ENCODE peak calls at places on chromosomes 16 and 17, in four cellular contexts. P is substantia nigra, A is HCEC 1CT, B is HCT116. S is an unnamed sample.

GRCh38 chr17:80794281-80795089 is 197.2 kb upstream of the CHMP6 start:
- DNase-seq in P (no peak), A (no peak), B (no peak), S (no peak)

GRCh38 chr17:63249256-63250006 is 196.7 kb downstream of the CYB561 start:
- DNase-seq in P (no peak), A (peak; percentile 23), B (no peak), S (no peak)

GRCh38 chr16:57376313-57376818 is 4.1 kb downstream of the CX3CL1 start:
- DNase-seq in P (no peak), A (no peak), B (no peak), S (no peak)

GRCh38 chr16:47565454-47565853 is 104.3 kb downstream of the PHKB start:
- DNase-seq in P (no peak), A (peak; percentile 80), B (no peak), S (no peak)

GRCh38 chr16:78817442-78817829 is 718.0 kb downstream of the WWOX start:
- DNase-seq in P (no peak), A (no peak), B (no peak), S (no peak)

GRCh38 chr16:64657316-64658011 is 464.4 kb downstream of the CDH11 start:
- DNase-seq in P (no peak), A (no peak), B (no peak), S (no peak)

GRCh38 chr16:24973771-24974461 is 41.3 kb downstream of the ARHGAP17 start:
- DNase-seq in P (no peak), A (no peak), B (no peak), S (no peak)

GRCh38 chr17:38742431-38743308 is 5.5 kb downstream of the PCGF2 start:
- DNase-seq in P (no peak), A (peak; percentile 32), B (no peak), S (peak; percentile 45)

GRCh38 chr17:81161972-81162371 is 3.3 kb upstream of the PVALEF start:
- DNase-seq in P (no peak), A (no peak), B (no peak), S (no peak)

GRCh38 chr17:42522263-42522790 is 13.7 kb upstream of the NAGLU start:
- DNase-seq in P (no peak), A (no peak), B (no peak), S (peak; percentile 57)

GRCh38 chr16:2388139-2388874 is 40.9 kb upstream of the CCNF start:
- DNase-seq in P (no peak), A (no peak), B (no peak), S (no peak)

GRCh38 chr16:85004587-85005205 is 6.6 kb downstream of the ZDHHC7 start:
- DNase-seq in P (no peak), A (peak; percentile 92), B (no peak), S (no peak)

GRCh38 chr17:28524476-28525415 is 18.6 kb downstream of the FOXN1 start:
- DNase-seq in P (no peak), A (peak; percentile 42), B (no peak), S (peak; percentile 70)

GRCh38 chr17:64736804-64737492 is 74.8 kb upstream of the SMURF2 start:
- DNase-seq in P (no peak), A (peak; percentile 70), B (peak; percentile 61), S (peak; percentile 51)

GRCh38 chr17:71110326-71110725 is 941.0 kb downstream of the KCNJ2 start:
- DNase-seq in P (no peak), A (peak; percentile 15), B (peak; percentile 12), S (no peak)

GRCh38 chr17:30586818-30587595 is 109.8 kb downstream of the GOSR1 start:
- DNase-seq in P (no peak), A (peak; percentile 88), B (no peak), S (peak; percentile 61)

GRCh38 chr17:82241183-82241925 is 12.5 kb downstream of the SLC16A3 start:
- DNase-seq in P (peak; percentile 51), A (peak; percentile 59), B (no peak), S (peak; percentile 78)

GRCh38 chr17:72539981-72540897 is 419.4 kb downstream of the SOX9 start:
- DNase-seq in P (no peak), A (peak; percentile 70), B (peak; percentile 45), S (peak; percentile 66)

GRCh38 chr16:85613609-85614337 is 651 bp downstream of the GSE1 start:
- DNase-seq in P (no peak), A (no peak), B (no peak), S (peak; percentile 46)

GRCh38 chr16:86925067-86925791 is 346.9 kb downstream of the FOXL1 start:
- DNase-seq in P (no peak), A (peak; percentile 84), B (no peak), S (no peak)

GRCh38 chr17:40093005-40093579 is 7.3 kb downstream of the NR1D1 start:
- DNase-seq in P (no peak), A (no peak), B (no peak), S (no peak)

GRCh38 chr17:55388842-55389241 is 32.8 kb downstream of the MMD start:
- DNase-seq in P (no peak), A (no peak), B (no peak), S (no peak)

GRCh38 chr16:1401061-1401757 is 13.3 kb downstream of the UNKL start:
- DNase-seq in P (no peak), A (no peak), B (no peak), S (no peak)

GRCh38 chr16:799111-799947 is 1.2 kb downstream of the GNG13 start:
- DNase-seq in P (no peak), A (no peak), B (no peak), S (no peak)

GRCh38 chr16:87966685-87967185 is 15.5 kb downstream of the BANP start:
- DNase-seq in P (no peak), A (no peak), B (no peak), S (no peak)

GRCh38 chr17:3447625-3448024 is 14.0 kb upstream of the OR1E2 start:
- DNase-seq in P (no peak), A (peak; percentile 10), B (peak; percentile 34), S (peak; percentile 6)

GRCh38 chr17:49939318-49939717 is 29.7 kb upstream of the DLX4 start:
- DNase-seq in P (no peak), A (no peak), B (no peak), S (peak; percentile 83)

GRCh38 chr17:49022391-49022941 is 25.3 kb downstream of the IGF2BP1 start:
- DNase-seq in P (no peak), A (peak; percentile 42), B (no peak), S (peak; percentile 76)

S was measured in HepG2.